ENCODE peak calls at places on chromosomes 12 and 14, in six cellular contexts. E, L, M, R, U and F are unnamed samples.

GRCh38 chr14:71662291-71662790 is 269.9 kb upstream of the RGS6 start:
- DNase-seq in M (no peak), L (no peak), U (no peak), E (no peak), R (no peak), F (no peak)

GRCh38 chr12:51888316-51889215 is 663 bp downstream of the ANKRD33 start:
- DNase-seq in L (no peak), U (no peak), E (no peak), M (no peak), R (no peak), F (no peak)

GRCh38 chr14:97380539-97380941 is 583.4 kb downstream of the VRK1 start:
- DNase-seq in U (no peak), E (no peak), L (no peak), R (no peak), M (no peak), F (no peak)

GRCh38 chr14:57391609-57392195 is 1.3 kb downstream of the NAA30 start:
- DNase-seq in U (peak; percentile 8), R (peak; percentile 14), L (no peak), E (peak; percentile 10), M (no peak), F (no peak)

GRCh38 chr14:68104518-68104917 is 284.9 kb downstream of the RAD51B start:
- DNase-seq in R (no peak), L (no peak), U (peak; percentile 91), M (no peak), E (peak; percentile 82), F (no peak)

GRCh38 chr12:32548691-32549412 is 130.2 kb upstream of the DNM1L start:
- DNase-seq in U (peak; percentile 79), E (peak; percentile 71), L (no peak), R (no peak), M (no peak), F (no peak)

GRCh38 chr12:19191563-19191962 is 62.0 kb downstream of the PLEKHA5 start:
- DNase-seq in L (no peak), R (no peak), U (no peak), M (no peak), E (no peak), F (no peak)

GRCh38 chr14:55516776-55517175 is 63.2 kb upstream of the KTN1 start:
- DNase-seq in L (no peak), R (no peak), U (no peak), M (no peak), E (no peak), F (no peak)

GRCh38 chr12:18323159-18323558 is 61.8 kb downstream of the PIK3C2G start:
- DNase-seq in R (no peak), L (no peak), U (peak; percentile 52), E (peak; percentile 79), M (no peak), F (no peak)

GRCh38 chr12:67750528-67751183 is 102.1 kb downstream of the DYRK2 start:
- DNase-seq in U (no peak), R (no peak), L (no peak), M (no peak), E (peak; percentile 13), F (no peak)

GRCh38 chr14:99702115-99702514 is 18.0 kb downstream of the CYP46A1 start:
- DNase-seq in U (no peak), R (no peak), L (no peak), E (no peak), M (no peak), F (no peak)

GRCh38 chr14:60206837-60207533 is 41.8 kb upstream of the DHRS7 start:
- DNase-seq in M (no peak), L (no peak), U (no peak), E (no peak), R (no peak), F (no peak)

GRCh38 chr14:68951800-68952540 is 27.1 kb downstream of the ACTN1 start:
- DNase-seq in M (no peak), L (no peak), E (no peak), R (no peak), U (no peak), F (no peak)

GRCh38 chr14:38868415-38869290 is 234.4 kb downstream of the SEC23A start:
- DNase-seq in U (no peak), E (no peak), M (no peak), L (no peak), R (no peak), F (no peak)
- H3K27ac ChIP-seq in U (no peak overlapping the region), E (no peak overlapping the region), M (no peak overlapping the region), L (peak overlapping the region; percentile 41), R (peak overlapping the region; percentile 55), F (peak overlapping the region; percentile 2)

GRCh38 chr14:31902915-31903646 is 174.0 kb upstream of the ARHGAP5 start:
- DNase-seq in R (no peak), M (no peak), L (peak; percentile 33), U (no peak), E (no peak), F (no peak)
- H3K27ac ChIP-seq in R (no peak overlapping the region), M (no peak overlapping the region), L (no peak overlapping the region), U (no peak overlapping the region), E (no peak overlapping the region), F (no peak overlapping the region)

GRCh38 chr12:7058850-7059249 is 1.7 kb upstream of the C1S start:
- DNase-seq in U (no peak), M (no peak), E (no peak), L (no peak), R (no peak), F (no peak)

GRCh38 chr12:7060353-7060954 is at the start of gene C1S:
- DNase-seq in U (peak; percentile 99), R (peak; percentile 25), L (peak; percentile 35), M (no peak), E (peak; percentile 98), F (no peak)

GRCh38 chr12:7058163-7058845 is 2.2 kb upstream of the C1S start:
- DNase-seq in E (no peak), L (no peak), M (no peak), U (no peak), R (no peak), F (no peak)

GRCh38 chr12:7061138-7061537 is 620 bp downstream of the C1S start:
- DNase-seq in L (no peak), E (peak; percentile 63), R (no peak), U (no peak), M (no peak), F (no peak)

DNA sequence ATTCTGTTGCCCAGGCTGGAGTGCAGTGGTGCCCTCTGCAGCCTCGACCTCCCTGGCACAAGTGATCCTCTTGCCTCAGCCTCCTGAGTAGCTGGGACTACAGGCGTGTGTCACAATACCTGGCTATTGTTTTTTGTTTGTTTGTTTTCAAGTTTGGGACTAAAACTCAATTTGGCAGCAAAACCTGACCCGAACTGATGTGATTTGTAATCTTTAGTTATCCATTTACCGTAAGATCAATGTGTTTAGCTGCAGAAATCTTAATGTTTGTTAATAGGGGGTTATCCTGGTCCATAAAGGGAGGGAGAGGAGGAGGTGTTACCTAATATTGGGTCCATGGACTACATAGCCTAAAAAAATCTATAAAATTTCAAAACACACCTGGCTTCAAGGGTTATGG is 738 bp upstream of the C1S start:
- DNase-seq in M (no peak), L (no peak), R (no peak), E (no peak), U (no peak), F (no peak)
- H3K27ac ChIP-seq in M (no peak overlapping the region), L (peak overlapping the region; percentile 61), R (no peak overlapping the region), E (peak overlapping the region; percentile 89), U (peak overlapping the region; percentile 84), F (no peak overlapping the region)

GRCh38 chr12:108317303-108318283 is 21.5 kb downstream of the CMKLR1 start:
- DNase-seq in M (no peak), E (no peak), U (no peak), L (no peak), R (no peak), F (no peak)

GRCh38 chr12:108319277-108320234 is 19.6 kb downstream of the CMKLR1 start:
- DNase-seq in E (no peak), M (no peak), R (no peak), U (no peak), L (no peak), F (no peak)

GRCh38 chr12:108320503-108321293 is 18.4 kb downstream of the CMKLR1 start:
- DNase-seq in M (no peak), L (no peak), E (no peak), U (no peak), R (no peak), F (no peak)

GRCh38 chr12:108316153-108316892 is 22.8 kb downstream of the CMKLR1 start:
- DNase-seq in E (no peak), M (no peak), R (no peak), U (no peak), L (no peak), F (no peak)

GRCh38 chr12:108318472-108319275 is 20.4 kb downstream of the CMKLR1 start:
- DNase-seq in E (no peak), R (peak; percentile 40), L (no peak), U (no peak), M (no peak), F (no peak)
- H3K27ac ChIP-seq in E (no peak overlapping the region), R (no peak overlapping the region), L (no peak overlapping the region), U (no peak overlapping the region), M (no peak overlapping the region), F (no peak overlapping the region)

GRCh38 chr14:76928301-76928700 is 100.2 kb downstream of the IRF2BPL start:
- DNase-seq in R (no peak), M (no peak), U (no peak), L (no peak), E (peak; percentile 25), F (no peak)
- H3K27ac ChIP-seq in R (peak overlapping the region; percentile 35), M (peak overlapping the region; percentile 84), U (no peak overlapping the region), L (no peak overlapping the region), E (peak overlapping the region; percentile 97), F (peak overlapping the region; percentile 36)

GRCh38 chr14:101232340-101233015 is 328.8 kb upstream of the DIO3 start:
- DNase-seq in M (no peak), U (peak; percentile 24), R (no peak), E (peak; percentile 9), L (no peak), F (no peak)
- H3K27ac ChIP-seq in M (no peak overlapping the region), U (no peak overlapping the region), R (no peak overlapping the region), E (no peak overlapping the region), L (no peak overlapping the region), F (no peak overlapping the region)

GRCh38 chr14:89794096-89794495 is 160.4 kb downstream of the EFCAB11 start:
- DNase-seq in M (no peak), U (no peak), E (peak; percentile 53), L (no peak), R (no peak), F (no peak)

GRCh38 chr14:89797148-89797547 is 157.4 kb downstream of the EFCAB11 start:
- DNase-seq in U (no peak), L (no peak), R (no peak), M (no peak), E (no peak), F (no peak)

GRCh38 chr14:89787525-89787924 is 167.0 kb downstream of the EFCAB11 start:
- DNase-seq in U (peak; percentile 71), M (no peak), R (no peak), E (peak; percentile 67), L (no peak), F (no peak)

GRCh38 chr14:89792489-89793366 is 161.8 kb downstream of the EFCAB11 start:
- DNase-seq in U (peak; percentile 81), E (peak; percentile 42), L (no peak), M (no peak), R (no peak), F (no peak)

DNA sequence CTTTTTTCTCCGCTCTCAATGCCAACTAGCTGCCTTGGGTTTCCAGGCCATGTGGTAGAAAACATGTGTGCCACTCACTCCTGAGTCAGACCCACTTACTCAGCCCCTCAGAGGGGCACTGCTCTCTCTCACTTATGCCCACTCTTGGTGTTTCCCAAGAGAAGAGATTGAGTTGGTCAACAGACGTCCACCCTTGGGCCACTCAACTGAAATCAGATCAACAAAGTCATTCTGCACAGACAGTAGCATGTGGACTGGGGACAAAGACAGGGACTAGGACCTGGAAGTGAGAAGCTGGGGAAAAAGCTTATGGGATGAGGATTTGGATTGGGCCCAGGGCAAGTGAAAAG is 161.2 kb downstream of the EFCAB11 start:
- DNase-seq in M (no peak), R (no peak), E (no peak), L (no peak), U (no peak), F (no peak)
- H3K27ac ChIP-seq in M (no peak overlapping the region), R (no peak overlapping the region), E (no peak overlapping the region), L (no peak overlapping the region), U (peak overlapping the region; percentile 43), F (no peak overlapping the region)